ENCODE peak calls at places on chromosomes 13 and 19, in nine cellular contexts. W is endothelial cell of umbilical vein, U is SK-N-SH, L is K562, Y is HCT116, J is A549, H is H1, Z is GM12878, M is HepG2. V is an unnamed sample.

GRCh38 chr13:43021926-43022670 is 1.3 kb upstream of the DNAJC15 start:
- DNase-seq in W (no peak), J (no peak), H (no peak), Y (no peak), L (no peak), U (no peak), M (no peak), Z (no peak), V (no peak)

GRCh38 chr19:40691421-40692211 is 1.2 kb upstream of the NUMBL start:
- DNase-seq in H (no peak), Z (no peak), M (no peak), J (peak), L (no peak), W (no peak), Y (no peak), U (peak), V (peak)

GRCh38 chr13:85665286-85665685 is 133.9 kb downstream of the SLITRK6 start:
- DNase-seq in H (no peak), M (no peak), U (no peak), J (no peak), Z (no peak), Y (no peak), L (no peak), W (no peak), V (peak)

GRCh38 chr13:55214851-55215345 is 1925.8 kb upstream of the PRR20A start:
- DNase-seq in U (no peak), M (no peak), Z (no peak), Y (no peak), J (no peak), L (no peak), H (no peak), W (no peak), V (no peak)

GRCh38 chr19:51501594-51502263 is at the start of gene SIGLEC12:
- DNase-seq in Z (no peak), L (no peak), Y (no peak), W (no peak), U (no peak), M (no peak), H (no peak), J (no peak), V (peak)

GRCh38 chr19:19410553-19411550 is 5.4 kb downstream of the GATAD2A start:
- DNase-seq in Y (no peak), U (no peak), Z (no peak), H (no peak), L (no peak), J (no peak), W (no peak), M (no peak), V (no peak)

GRCh38 chr13:110419391-110419791 is 112.3 kb downstream of the COL4A2 start:
- DNase-seq in U (no peak), H (no peak), W (no peak), Y (no peak), L (no peak), M (peak), Z (no peak), J (peak), V (no peak)

GRCh38 chr19:16153582-16154336 is 10.3 kb downstream of the HSH2D start:
- DNase-seq in M (no peak), Y (peak), L (peak), H (no peak), J (no peak), Z (no peak), U (no peak), W (no peak), V (peak)

GRCh38 chr13:64471916-64472315 is 2758.2 kb downstream of the PCDH9 start:
- DNase-seq in Y (peak), L (no peak), U (peak), M (peak), W (peak), J (peak), Z (no peak), H (no peak), V (peak)

GRCh38 chr19:13024126-13024957 is 29.1 kb downstream of the NFIX start:
- DNase-seq in Y (no peak), M (no peak), U (no peak), W (peak), L (no peak), Z (no peak), J (no peak), H (no peak), V (no peak)

DNA sequence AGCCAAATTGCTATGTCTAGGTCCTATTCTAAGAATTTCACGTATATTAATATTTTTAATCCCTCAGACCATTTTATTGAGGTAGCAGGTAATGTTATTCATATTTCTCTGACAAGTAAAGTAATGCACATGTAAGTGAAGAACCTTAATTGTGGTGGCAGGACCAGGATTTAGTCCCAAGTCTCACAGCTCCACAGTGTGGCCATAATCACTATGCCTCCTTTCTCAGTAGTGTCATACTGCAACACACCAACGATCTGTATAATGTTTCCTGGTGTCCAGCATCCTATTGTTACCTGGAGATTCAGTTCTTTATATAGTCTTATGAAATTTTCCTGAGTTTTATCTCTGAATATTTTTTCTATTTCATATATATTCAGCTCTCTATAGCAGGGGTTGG is 340.3 kb downstream of the OLFM4 start:
- DNase-seq in U (no peak), H (no peak), M (no peak), Y (no peak), L (no peak), W (no peak), J (no peak), Z (no peak), V (no peak)
- TF ChIP-seq CTCF in U (no peak), H (no peak), M (no peak), Y (no peak), L (no peak), W (no peak), J (no peak), Z (no peak), V (no peak)

GRCh38 chr13:46122304-46122703 is 17.5 kb upstream of the CPB2 start:
- DNase-seq in W (no peak), Y (no peak), L (no peak), H (no peak), J (no peak), Z (no peak), U (no peak), M (no peak), V (no peak)

GRCh38 chr13:46124531-46124966 is 19.7 kb upstream of the CPB2 start:
- DNase-seq in Z (no peak), M (no peak), U (no peak), Y (no peak), J (no peak), H (no peak), W (no peak), L (no peak), V (peak)

GRCh38 chr13:46119883-46120614 is 15.2 kb upstream of the CPB2 start:
- DNase-seq in M (no peak), W (peak), H (no peak), Z (no peak), Y (peak), J (peak), L (peak), U (no peak), V (no peak)

GRCh38 chr13:46121597-46122163 is 16.8 kb upstream of the CPB2 start:
- DNase-seq in W (no peak), L (no peak), Y (no peak), J (no peak), H (no peak), U (no peak), M (peak), Z (no peak), V (no peak)

GRCh38 chr13:46121033-46121432 is 16.2 kb upstream of the CPB2 start:
- DNase-seq in Y (no peak), U (no peak), M (no peak), Z (no peak), W (no peak), J (no peak), H (no peak), L (no peak), V (no peak)
- TF ChIP-seq MAX in Y (no peak), U (no peak), M (no peak), Z (no peak), W (no peak), J (no peak), H (no peak), L (no peak), V (no peak)

DNA sequence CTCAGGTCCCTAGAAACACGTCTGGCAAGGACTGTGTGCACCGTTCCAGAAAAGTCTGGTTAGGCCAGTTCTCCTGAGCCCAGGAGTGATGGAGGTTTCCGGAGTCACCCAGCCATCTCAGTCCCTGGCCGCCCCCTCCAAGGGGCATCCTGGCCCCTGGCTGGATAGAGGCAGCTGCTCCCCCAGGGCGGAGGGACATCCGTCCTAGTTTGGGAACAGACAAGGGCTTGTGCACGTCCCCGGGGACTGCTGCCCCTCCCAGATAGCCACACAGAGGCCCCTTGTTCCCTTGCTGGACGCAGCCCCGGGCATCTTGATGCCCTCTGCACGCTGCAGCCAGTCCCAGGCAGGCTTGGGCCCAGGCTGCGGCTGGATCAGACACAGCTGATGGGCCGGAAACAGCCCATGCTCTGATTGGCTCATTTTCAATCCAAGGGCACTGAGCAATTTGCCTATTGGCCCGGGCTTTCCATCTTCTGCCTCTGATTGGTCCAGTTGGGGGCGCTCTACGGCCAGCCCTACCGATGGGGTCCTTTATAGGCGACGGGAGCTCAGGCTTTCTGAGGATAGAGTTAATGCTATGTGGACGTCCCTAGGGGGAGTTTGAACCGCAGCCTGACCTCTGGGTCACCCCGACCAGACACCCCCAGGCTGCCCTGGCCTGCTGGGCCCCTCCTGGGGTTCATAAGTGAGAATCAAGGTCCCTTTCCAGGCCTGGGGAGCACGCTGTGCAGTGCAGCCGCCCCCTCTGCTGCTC is 3.7 kb downstream of the S1PR2 start:
- DNase-seq in W (no peak), Y (no peak), M (no peak), L (peak), J (no peak), U (peak), Z (no peak), H (no peak), V (no peak)
- H3K4me3 ChIP-seq in W (no peak), Y (no peak), M (no peak), L (no peak), J (no peak), U (no peak), Z (no peak), H (no peak), V (no peak)

GRCh38 chr13:27203186-27203585 is 31.6 kb upstream of the USP12 start:
- DNase-seq in Z (no peak), Y (no peak), J (no peak), U (no peak), W (no peak), L (no peak), H (no peak), M (no peak), V (peak)

GRCh38 chr13:27199691-27200090 is 28.1 kb upstream of the USP12 start:
- DNase-seq in W (no peak), H (no peak), Z (no peak), L (no peak), Y (no peak), J (no peak), M (no peak), U (no peak), V (no peak)

GRCh38 chr13:27200413-27201066 is 28.9 kb upstream of the USP12 start:
- DNase-seq in M (no peak), W (no peak), Y (no peak), H (no peak), Z (no peak), J (no peak), U (no peak), L (no peak), V (no peak)

GRCh38 chr13:27201661-27202060 is 30.1 kb upstream of the USP12 start:
- DNase-seq in L (no peak), Z (no peak), H (no peak), U (no peak), Y (no peak), J (no peak), M (no peak), W (no peak), V (no peak)

GRCh38 chr13:27203854-27204253 is 32.2 kb upstream of the USP12 start:
- DNase-seq in U (no peak), W (peak), M (peak), J (no peak), Y (no peak), H (no peak), L (no peak), Z (no peak), V (peak)
- TF ChIP-seq CTCF in U (peak), W (peak), M (peak), J (peak), Y (peak), H (no peak), L (peak), Z (no peak), V (no peak)

DNA sequence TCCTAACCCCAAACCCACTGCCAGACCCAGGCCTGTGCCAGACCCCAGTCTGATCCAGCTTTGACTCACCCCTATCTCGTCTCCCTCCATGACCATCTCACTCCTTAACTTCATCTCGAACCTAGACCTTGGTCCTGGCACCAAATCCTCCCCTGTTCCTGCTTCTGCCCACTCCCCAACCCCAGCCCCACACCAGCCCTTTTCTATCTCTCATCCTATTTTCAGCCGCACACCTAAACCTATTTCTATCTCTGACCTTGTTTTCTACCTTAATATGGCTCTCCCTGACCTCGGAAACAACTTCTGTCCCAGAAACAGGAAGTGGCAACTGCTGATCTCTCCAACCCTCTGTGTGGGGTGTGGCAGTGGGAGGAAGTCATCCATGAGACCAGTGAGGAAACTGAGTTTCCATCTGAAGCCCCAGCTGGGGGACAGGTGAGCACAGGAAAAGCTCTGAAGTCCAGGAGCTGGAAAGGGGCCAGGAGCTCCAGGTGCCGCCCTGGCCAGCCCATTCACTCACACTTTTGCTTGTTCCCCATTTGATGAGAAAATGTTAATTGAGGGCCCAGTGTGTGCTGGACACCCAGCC is 13.7 kb downstream of the PTH2 start:
- DNase-seq in Y (no peak), Z (peak), M (no peak), J (no peak), W (no peak), H (no peak), L (no peak), U (no peak), V (peak)
- TF ChIP-seq MAX in Y (no peak), Z (no peak), M (no peak), J (no peak), W (no peak), H (no peak), L (no peak), U (no peak), V (peak)

DNA sequence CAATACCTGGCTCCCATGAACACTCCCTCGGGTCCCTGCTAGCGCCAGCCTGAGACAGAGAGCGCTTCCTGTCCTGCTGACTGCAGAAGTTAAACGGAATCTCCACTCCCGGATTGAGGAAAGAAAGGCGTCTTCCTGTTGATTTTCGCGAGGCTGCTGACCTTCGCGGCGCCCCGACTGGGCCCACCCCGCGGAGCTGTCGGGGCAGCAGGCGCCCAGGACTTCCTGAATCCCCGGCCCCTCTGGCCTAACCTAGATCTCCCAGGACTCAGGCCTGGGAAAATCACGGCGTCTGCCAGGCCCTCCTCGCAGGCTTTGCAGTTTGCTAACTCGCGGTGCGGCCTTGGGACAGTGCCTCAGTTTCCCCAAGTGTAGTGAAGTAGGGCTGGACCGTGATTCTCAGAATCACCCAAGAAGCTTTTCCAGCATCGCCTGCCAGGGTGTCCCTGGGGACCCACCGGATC is 108.8 kb downstream of the KCTD15 start:
- DNase-seq in W (peak), U (peak), Z (no peak), H (no peak), L (no peak), J (no peak), M (no peak), Y (no peak), V (no peak)
- H3K4me3 ChIP-seq in W (peak), U (peak), Z (no peak), H (peak), L (no peak), J (peak), M (peak), Y (peak), V (no peak)

DNA sequence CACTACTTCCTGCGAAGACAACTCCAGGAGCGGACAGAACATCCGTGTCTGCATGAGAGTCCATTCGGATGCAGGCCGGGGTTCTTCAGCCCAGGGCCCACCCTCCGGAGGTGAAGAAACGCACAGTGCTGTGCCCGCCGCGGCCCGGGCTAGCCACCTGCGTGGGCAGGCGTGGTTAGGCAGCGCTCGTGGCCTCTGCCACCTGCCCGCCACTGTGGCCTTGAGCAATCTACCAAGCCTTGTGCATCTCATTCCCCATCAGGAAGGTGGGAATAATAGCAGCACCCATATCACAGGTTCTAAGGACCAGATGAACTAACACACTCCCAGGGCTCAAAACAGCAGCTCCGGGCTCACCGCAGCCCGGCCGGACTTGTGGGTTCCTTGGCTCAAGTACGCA is 26.7 kb upstream of the PABPC3 start:
- DNase-seq in M (no peak), L (no peak), J (no peak), Z (no peak), W (no peak), U (no peak), H (no peak), Y (no peak), V (no peak)
- TF ChIP-seq CTCF in M (no peak), L (no peak), J (no peak), Z (no peak), W (no peak), U (no peak), H (no peak), Y (no peak), V (no peak)

DNA sequence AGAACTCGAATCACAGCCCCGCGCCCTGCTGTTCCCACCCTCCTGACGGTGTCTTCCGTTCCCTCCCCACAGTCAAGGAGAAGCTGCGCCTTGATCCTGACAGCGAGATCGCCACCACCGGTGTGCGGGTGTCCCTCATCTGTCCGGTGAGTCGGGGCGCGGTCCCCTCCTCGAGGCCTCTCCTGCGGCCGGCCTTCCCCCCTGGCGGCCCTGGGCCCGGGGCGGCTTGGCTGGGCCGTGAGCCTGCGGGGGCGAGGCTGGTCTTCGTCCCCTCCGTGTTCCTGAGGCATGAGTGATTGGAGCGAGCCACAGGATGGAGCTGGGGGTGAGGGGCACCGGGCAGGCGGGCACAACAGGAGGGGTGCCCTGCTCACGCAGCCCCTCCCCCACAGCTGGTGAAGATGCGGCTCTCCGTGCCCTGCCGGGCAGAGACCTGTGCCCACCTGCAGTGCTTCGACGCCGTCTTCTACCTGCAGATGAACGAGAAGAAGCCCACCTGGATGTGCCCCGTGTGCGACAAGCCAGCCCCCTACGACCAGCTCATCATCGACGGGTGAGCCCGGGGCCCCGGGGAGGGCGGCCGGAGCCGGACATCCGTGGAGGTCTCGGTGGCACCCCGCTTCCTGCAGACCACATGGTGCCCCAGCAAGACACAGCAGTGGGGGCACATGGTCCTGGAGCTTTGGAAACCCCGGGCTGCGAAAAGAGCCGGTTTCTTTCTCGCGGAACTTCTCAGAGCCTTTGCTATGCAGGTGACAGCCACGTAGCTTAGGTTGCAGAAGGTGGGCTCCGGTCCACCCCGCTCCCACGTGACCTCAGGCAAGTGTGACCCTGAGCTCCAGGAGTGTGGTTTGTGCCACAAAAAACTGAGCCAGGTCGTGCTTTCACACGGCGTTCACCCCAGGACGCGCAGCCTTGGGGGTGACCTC is 25.8 kb downstream of the PIAS4 start:
- DNase-seq in J (no peak), M (no peak), W (no peak), Y (no peak), H (no peak), Z (no peak), L (no peak), U (no peak), V (no peak)
- TF ChIP-seq MAX in J (no peak), M (no peak), W (no peak), Y (no peak), H (no peak), Z (no peak), L (no peak), U (no peak), V (no peak)

V was measured in NB4.